ENCODE peak calls at places on chromosomes 12 and 14, in seven cellular contexts. A, W, B, U, X, D and T are unnamed samples.

GRCh38 chr12:128021561-128021960 is 245.4 kb upstream of the TMEM132C start:
- DNase-seq in A (no peak), W (no peak), B (no peak), U (no peak), X (no peak), D (no peak), T (no peak)

GRCh38 chr12:104603545-104603973 is 146.8 kb downstream of the CHST11 start:
- DNase-seq in A (no peak), W (no peak), B (no peak), U (no peak), X (no peak), D (peak), T (no peak)

GRCh38 chr14:102726191-102726949 is 50.9 kb upstream of the TRAF3 start:
- DNase-seq in A (no peak), W (peak), B (no peak), U (no peak), X (no peak), D (no peak), T (no peak)

GRCh38 chr14:57834961-57835360 is 30.9 kb downstream of the SLC35F4 start:
- DNase-seq in A (no peak), W (no peak), B (no peak), U (no peak), X (no peak), D (no peak), T (no peak)

GRCh38 chr12:104121001-104121400 is 17.0 kb downstream of the NFYB start:
- DNase-seq in A (no peak), W (no peak), B (no peak), U (no peak), X (no peak), D (peak), T (no peak)

GRCh38 chr12:93430280-93430679 is 11.5 kb downstream of the UBE2N start:
- DNase-seq in A (no peak), W (no peak), B (no peak), U (no peak), X (no peak), D (no peak), T (no peak)

GRCh38 chr14:79464468-79464867 is 746.8 kb downstream of the DIO2 start:
- DNase-seq in A (no peak), W (no peak), B (no peak), U (no peak), X (no peak), D (peak), T (no peak)

GRCh38 chr14:35875296-35875695 is 49.2 kb downstream of the BRMS1L start:
- DNase-seq in A (no peak), W (no peak), B (no peak), U (no peak), X (no peak), D (no peak), T (no peak)

GRCh38 chr14:67620217-67620789 is 583 bp downstream of the ARG2 start:
- DNase-seq in A (no peak), W (peak), B (peak), U (no peak), X (peak), D (peak), T (peak)

GRCh38 chr12:47783024-47783755 is 10.2 kb downstream of the SLC48A1 start:
- DNase-seq in A (no peak), W (no peak), B (no peak), U (no peak), X (no peak), D (no peak), T (no peak)

GRCh38 chr12:23980826-23981225 is 31.4 kb upstream of the SOX5 start:
- DNase-seq in A (no peak), W (no peak), B (no peak), U (no peak), X (no peak), D (no peak), T (no peak)

GRCh38 chr12:3304436-3305135 is 186.4 kb upstream of the PRMT8 start:
- DNase-seq in A (no peak), W (no peak), B (no peak), U (no peak), X (no peak), D (peak), T (no peak)

GRCh38 chr12:55074771-55075170 is 51.4 kb upstream of the OR9K2 start:
- DNase-seq in A (no peak), W (no peak), B (no peak), U (no peak), X (no peak), D (no peak), T (no peak)

GRCh38 chr14:24058260-24058950 is 6.6 kb downstream of the CARMIL3 start:
- DNase-seq in A (no peak), W (no peak), B (peak), U (peak), X (peak), D (peak), T (no peak)

GRCh38 chr12:123268850-123269249 is 2.8 kb downstream of the CDK2AP1 start:
- DNase-seq in A (no peak), W (no peak), B (no peak), U (no peak), X (no peak), D (no peak), T (no peak)

GRCh38 chr14:85248881-85249635 is 280.9 kb upstream of the FLRT2 start:
- DNase-seq in A (no peak), W (peak), B (peak), U (peak), X (no peak), D (peak), T (no peak)

GRCh38 chr14:65373671-65374039 is 38.9 kb upstream of the FUT8 start:
- DNase-seq in A (no peak), W (no peak), B (peak), U (no peak), X (no peak), D (peak), T (no peak)

GRCh38 chr12:116559330-116560080 is at the start of gene MAP1LC3B2:
- DNase-seq in A (peak), W (peak), B (peak), U (peak), X (no peak), D (peak), T (peak)

GRCh38 chr12:18470251-18470650 is 208.9 kb downstream of the PIK3C2G start:
- DNase-seq in A (no peak), W (no peak), B (no peak), U (no peak), X (no peak), D (no peak), T (no peak)

GRCh38 chr14:64554551-64554950 is 4.8 kb downstream of the PPP1R36 start:
- DNase-seq in A (no peak), W (no peak), B (no peak), U (no peak), X (no peak), D (no peak), T (no peak)

GRCh38 chr12:105960319-105961076 is 178.3 kb downstream of the NUAK1 start:
- DNase-seq in A (no peak), W (no peak), B (peak), U (no peak), X (no peak), D (peak), T (no peak)

GRCh38 chr12:87670448-87670847 is 358.8 kb downstream of the C12orf50 start:
- DNase-seq in A (no peak), W (no peak), B (peak), U (no peak), X (no peak), D (no peak), T (peak)

GRCh38 chr12:103301642-103302620 is 193.8 kb downstream of the C12orf42 start:
- DNase-seq in A (no peak), W (no peak), B (peak), U (no peak), X (no peak), D (no peak), T (peak)

GRCh38 chr14:32417956-32418552 is 89.0 kb downstream of the AKAP6 start:
- DNase-seq in A (no peak), W (peak), B (peak), U (peak), X (no peak), D (peak), T (no peak)

GRCh38 chr14:65500075-65500474 is 87.5 kb downstream of the FUT8 start:
- DNase-seq in A (no peak), W (no peak), B (no peak), U (no peak), X (no peak), D (no peak), T (no peak)

GRCh38 chr12:125135906-125136305 is 70.7 kb downstream of the AACS start:
- DNase-seq in A (no peak), W (no peak), B (no peak), U (no peak), X (no peak), D (no peak), T (no peak)

GRCh38 chr14:89121961-89122675 is 294.9 kb downstream of the FOXN3 start:
- DNase-seq in A (no peak), W (no peak), B (no peak), U (no peak), X (no peak), D (no peak), T (peak)

GRCh38 chr12:50314629-50315312 is 31.5 kb upstream of the LIMA1 start:
- DNase-seq in A (no peak), W (no peak), B (no peak), U (no peak), X (peak), D (peak), T (no peak)

GRCh38 chr12:124030510-124030909 is 57.5 kb downstream of the ZNF664 start:
- DNase-seq in A (no peak), W (no peak), B (peak), U (peak), X (no peak), D (peak), T (peak)

GRCh38 chr12:94793191-94793595 is 142.8 kb upstream of the TMCC3 start:
- DNase-seq in A (no peak), W (no peak), B (no peak), U (no peak), X (no peak), D (no peak), T (peak)

GRCh38 chr12:32025906-32026305 is 66.7 kb downstream of the RESF1 start:
- DNase-seq in A (peak), W (no peak), B (no peak), U (no peak), X (no peak), D (no peak), T (no peak)

GRCh38 chr14:52936437-52936836 is 14.4 kb downstream of the FERMT2 start:
- DNase-seq in A (no peak), W (no peak), B (no peak), U (no peak), X (peak), D (no peak), T (no peak)
- H3K27ac ChIP-seq in A (no peak), W (no peak), B (no peak), U (peak), X (no peak), D (no peak), T (no peak)

GRCh38 chr12:91332305-91332704 is 149.7 kb upstream of the DCN start:
- DNase-seq in A (no peak), W (no peak), B (no peak), U (no peak), X (no peak), D (peak), T (no peak)
- TF ChIP-seq CTCF in A (no peak), W (no peak), B (peak), U (peak), X (no peak), D (no peak), T (no peak)

DNA sequence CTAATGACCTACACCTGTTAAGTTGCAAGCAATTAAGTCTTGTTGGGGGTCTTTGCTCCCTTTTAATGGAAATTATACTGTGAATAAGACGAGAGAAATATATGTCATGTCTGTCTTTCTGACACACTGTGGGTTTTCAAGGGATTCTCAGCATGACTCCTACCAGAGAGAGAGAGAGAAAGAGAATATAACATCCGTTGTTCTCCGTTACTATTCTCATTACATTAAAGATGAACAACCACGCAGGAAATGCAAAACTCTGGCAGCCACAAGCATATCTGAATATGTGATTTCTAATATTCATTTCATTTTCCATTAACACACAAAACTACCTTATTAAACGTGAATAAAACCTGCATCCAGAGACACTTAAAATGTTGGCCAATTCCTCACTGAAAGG is 67.3 kb upstream of the EGLN3 start:
- DNase-seq in A (no peak), W (no peak), B (no peak), U (no peak), X (no peak), D (no peak), T (no peak)
- H3K27ac ChIP-seq in A (peak), W (no peak), B (peak), U (no peak), X (no peak), D (no peak), T (no peak)

GRCh38 chr14:95551435-95551834 is 16.6 kb downstream of the GLRX5 start:
- DNase-seq in A (no peak), W (no peak), B (no peak), U (no peak), X (no peak), D (no peak), T (no peak)
- TF ChIP-seq CTCF in A (no peak), W (no peak), B (no peak), U (no peak), X (no peak), D (no peak), T (no peak)